ENCODE peak calls at places on chromosomes 5 and 9, in eight cellular contexts. C, D, V, B, Y, A, K and E are unnamed samples.

GRCh38 chr9:121861501-121862180 is 210.2 kb downstream of the DAB2IP start:
- DNase-seq in K (no peak), B (peak; percentile 61), C (peak; percentile 31), A (peak; percentile 57), Y (peak; percentile 61), V (peak; percentile 43), D (peak; percentile 57), E (peak; percentile 32)

GRCh38 chr5:103375356-103375755 is 116.8 kb downstream of the MACIR start:
- DNase-seq in C (no peak), A (no peak), D (no peak), Y (no peak), B (no peak), K (no peak), V (no peak), E (no peak)

GRCh38 chr5:28648108-28648507 is 1609.7 kb upstream of the CDH9 start:
- DNase-seq in D (peak; percentile 19), V (peak; percentile 1), C (no peak), A (no peak), B (peak; percentile 1), Y (no peak), K (no peak), E (no peak)

GRCh38 chr5:179307931-179308471 is 37.3 kb downstream of the ADAMTS2 start:
- DNase-seq in B (no peak), D (no peak), Y (no peak), A (no peak), C (no peak), K (no peak), V (no peak), E (no peak)

GRCh38 chr5:154406231-154406630 is 39.6 kb upstream of the SAP30L start:
- DNase-seq in B (no peak), K (no peak), D (no peak), C (peak; percentile 29), Y (no peak), A (no peak), V (no peak), E (no peak)

GRCh38 chr5:84032404-84032803 is 311.7 kb upstream of the HAPLN1 start:
- DNase-seq in V (no peak), K (no peak), A (no peak), D (no peak), B (no peak), Y (no peak), C (no peak), E (peak; percentile 50)

GRCh38 chr9:84271004-84271886 is 69.3 kb downstream of the SLC28A3 start:
- DNase-seq in A (peak; percentile 63), B (peak; percentile 56), K (no peak), C (no peak), Y (no peak), D (no peak), V (no peak), E (peak; percentile 12)

GRCh38 chr5:73418244-73418691 is 30.3 kb downstream of the FOXD1 start:
- DNase-seq in V (no peak), B (no peak), K (no peak), Y (no peak), C (no peak), D (no peak), A (no peak), E (no peak)

GRCh38 chr5:141192110-141192725 is at the start of gene PCDHB10:
- DNase-seq in D (no peak), A (peak; percentile 92), Y (peak; percentile 42), K (no peak), B (peak; percentile 53), V (peak; percentile 9), C (peak; percentile 32), E (peak; percentile 43)

GRCh38 chr9:18748106-18748719 is 274.3 kb downstream of the ADAMTSL1 start:
- DNase-seq in K (no peak), C (no peak), D (no peak), V (no peak), Y (no peak), A (no peak), B (no peak), E (no peak)

GRCh38 chr9:83291196-83291595 is 228.3 kb upstream of the RASEF start:
- DNase-seq in K (no peak), B (no peak), D (no peak), V (no peak), A (no peak), Y (no peak), C (no peak), E (no peak)

GRCh38 chr5:135491552-135492318 is 39.6 kb upstream of the TIFAB start:
- DNase-seq in V (peak; percentile 47), D (no peak), Y (no peak), C (no peak), K (no peak), A (peak; percentile 74), B (peak; percentile 71), E (no peak)

GRCh38 chr5:51279983-51280382 is 103.3 kb upstream of the ISL1 start:
- DNase-seq in B (peak; percentile 47), A (no peak), K (no peak), Y (no peak), V (no peak), C (no peak), D (no peak), E (no peak)

GRCh38 chr5:149836451-149837139 is 106.5 kb downstream of the PPARGC1B start:
- DNase-seq in B (no peak), V (no peak), K (no peak), D (no peak), C (no peak), A (no peak), Y (no peak), E (no peak)

GRCh38 chr5:152405145-152405544 is at the start of gene NMUR2:
- DNase-seq in K (no peak), Y (no peak), D (no peak), A (peak; percentile 57), C (no peak), B (peak; percentile 54), V (no peak), E (no peak)

GRCh38 chr9:93028448-93029006 is 30.0 kb upstream of the SUSD3 start:
- DNase-seq in C (no peak), V (no peak), K (peak; percentile 59), B (no peak), A (no peak), Y (no peak), D (no peak), E (no peak)

GRCh38 chr9:120894404-120895226 is 17.6 kb upstream of the PHF19 start:
- DNase-seq in D (no peak), A (peak; percentile 65), Y (peak; percentile 22), C (no peak), V (no peak), K (no peak), B (no peak), E (peak; percentile 31)

GRCh38 chr5:127814225-127814973 is 111.2 kb downstream of the CCDC192 start:
- DNase-seq in A (no peak), Y (no peak), V (no peak), D (no peak), C (no peak), K (no peak), B (no peak), E (no peak)

GRCh38 chr9:103364753-103365152 is 369.6 kb downstream of the CYLC2 start:
- DNase-seq in Y (no peak), V (no peak), K (no peak), D (no peak), A (no peak), B (no peak), C (no peak), E (no peak)

GRCh38 chr5:95730011-95730700 is 980 bp upstream of the RHOBTB3 start:
- DNase-seq in C (no peak), Y (no peak), A (no peak), B (no peak), K (no peak), V (no peak), D (no peak), E (no peak)

GRCh38 chr9:127546125-127546832 is 65.8 kb upstream of the STXBP1 start:
- DNase-seq in D (no peak), V (peak; percentile 55), C (no peak), K (no peak), A (no peak), B (no peak), Y (peak; percentile 82), E (peak; percentile 37)
- TF ChIP-seq MAX in D (no peak), V (peak; percentile 51), C (no peak), K (no peak), A (no peak), B (no peak), Y (no peak), E (no peak)

DNA sequence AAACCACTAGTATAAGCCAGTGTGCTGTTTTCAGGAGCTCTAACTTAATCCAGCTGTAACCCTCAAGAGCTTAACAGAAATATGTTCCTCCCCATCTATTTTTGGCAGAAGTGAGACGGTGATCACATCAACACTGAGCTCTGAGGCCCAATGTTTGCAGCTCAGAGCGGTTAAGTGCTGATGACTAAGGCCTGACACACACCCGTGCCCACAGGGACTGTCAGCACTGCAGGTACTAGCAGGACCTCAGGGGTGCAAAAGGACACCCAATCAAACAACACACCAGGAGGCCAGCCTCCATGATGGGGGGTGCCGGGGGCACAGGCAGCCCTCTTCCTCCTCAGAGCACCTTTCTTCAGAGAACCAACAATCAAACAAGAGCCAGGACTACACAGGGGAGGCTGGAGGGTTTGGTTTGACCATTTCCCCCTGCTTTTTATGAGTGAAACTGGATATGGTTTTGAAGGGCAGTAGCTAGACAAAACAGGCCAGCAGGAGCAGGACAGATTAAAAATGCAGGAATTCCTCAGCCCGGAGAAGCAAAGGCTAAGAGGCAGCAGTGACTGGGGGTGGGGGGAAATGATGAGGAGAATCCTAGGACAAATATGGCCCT is 61.3 kb downstream of the RAPGEF1 start:
- DNase-seq in A (no peak), V (peak; percentile 56), Y (peak; percentile 76), B (no peak), K (peak; percentile 87), D (peak; percentile 92), C (peak; percentile 85), E (peak; percentile 80)
- H3K4me2 ChIP-seq in A (peak overlapping the region; percentile 44), V (peak overlapping the region; percentile 48), Y (peak overlapping the region; percentile 33), B (peak overlapping the region; percentile 67), K (peak overlapping the region; percentile 96), D (peak overlapping the region; percentile 75), C (peak overlapping the region; percentile 74), E (peak overlapping the region; percentile 77)

GRCh38 chr9:34510032-34510431 is 12.8 kb downstream of the ENHO start:
- DNase-seq in B (no peak), A (no peak), V (no peak), C (no peak), D (no peak), Y (no peak), K (no peak), E (no peak)

GRCh38 chr9:34507966-34508365 is 14.8 kb downstream of the ENHO start:
- DNase-seq in A (no peak), Y (no peak), C (no peak), B (no peak), D (no peak), V (no peak), K (no peak), E (no peak)

GRCh38 chr9:34507556-34507955 is 15.2 kb downstream of the ENHO start:
- DNase-seq in Y (no peak), V (no peak), C (no peak), D (no peak), A (no peak), K (no peak), B (no peak), E (no peak)

GRCh38 chr9:34508463-34508862 is 14.3 kb downstream of the ENHO start:
- DNase-seq in D (no peak), C (no peak), A (no peak), B (no peak), Y (no peak), K (no peak), V (no peak), E (no peak)

GRCh38 chr9:34508951-34509350 is 13.8 kb downstream of the ENHO start:
- DNase-seq in Y (no peak), D (no peak), V (no peak), C (no peak), A (no peak), B (no peak), K (no peak), E (no peak)
- H3K4me1 ChIP-seq in Y (no peaks in the 10 kb centered on the region), D (no peaks in the 10 kb centered on the region), V (peaks cover 16% of the 10 kb centered on the region), C (peaks cover 5% of the 10 kb centered on the region), A (peaks cover 21% of the 10 kb centered on the region), B (no peaks in the 10 kb centered on the region), K (no peaks in the 10 kb centered on the region), E (no peaks in the 10 kb centered on the region)

GRCh38 chr9:125763373-125763772 is 16.2 kb downstream of the PBX3 start:
- DNase-seq in A (no peak), B (peak; percentile 17), C (no peak), Y (peak; percentile 8), D (no peak), V (peak; percentile 20), K (no peak), E (peak; percentile 76)
- TF ChIP-seq MAX in A (no peak), B (peak; percentile 43), C (no peak), Y (no peak), D (no peak), V (no peak), K (no peak), E (no peak)